ENCODE peak calls at places on chromosomes 6 and 20, in four cellular contexts. One of them, this sample, is unnamed.
A peak's percentile ranks its signal among the peaks of the same experiment; 100 is the strongest.

GRCh38 chr6:158503222-158503621 is 56.7 kb upstream of the TMEM181 start:
- DNase-seq in AG09309: no peak
- DNase-seq in activated CD4-positive, alpha-beta T cell treated with anti-CD3 and anti-CD28 coated beads, Interleukin-2, amount 10 ng/mL, durations not matched to agents 7 days and 5 days: no peak
- DNase-seq in MM.1S: no peak
- DNase-seq in this sample: no peak

GRCh38 chr6:85111481-85112001 is 338.3 kb upstream of the NT5E start:
- DNase-seq in AG09309: peak; percentile 81
- DNase-seq in activated CD4-positive, alpha-beta T cell treated with anti-CD3 and anti-CD28 coated beads, Interleukin-2, amount 10 ng/mL, durations not matched to agents 7 days and 5 days: no peak
- DNase-seq in MM.1S: no peak
- DNase-seq in this sample: no peak

GRCh38 chr6:37233541-37233940 is 24.0 kb upstream of the TBC1D22B start:
- DNase-seq in AG09309: no peak
- DNase-seq in activated CD4-positive, alpha-beta T cell treated with anti-CD3 and anti-CD28 coated beads, Interleukin-2, amount 10 ng/mL, durations not matched to agents 7 days and 5 days: no peak
- DNase-seq in MM.1S: no peak
- DNase-seq in this sample: no peak

GRCh38 chr20:57696401-57696961 is 13.3 kb downstream of the PMEPA1 start:
- DNase-seq in AG09309: no peak
- DNase-seq in activated CD4-positive, alpha-beta T cell treated with anti-CD3 and anti-CD28 coated beads, Interleukin-2, amount 10 ng/mL, durations not matched to agents 7 days and 5 days: no peak
- DNase-seq in MM.1S: no peak
- DNase-seq in this sample: no peak

GRCh38 chr6:53112871-53113270 is 35.8 kb downstream of the GCM1 start:
- DNase-seq in AG09309: no peak
- DNase-seq in activated CD4-positive, alpha-beta T cell treated with anti-CD3 and anti-CD28 coated beads, Interleukin-2, amount 10 ng/mL, durations not matched to agents 7 days and 5 days: no peak
- DNase-seq in MM.1S: no peak
- DNase-seq in this sample: no peak

GRCh38 chr6:151379933-151380847 is 11.2 kb downstream of the ZBTB2 start:
- DNase-seq in AG09309: no peak
- DNase-seq in activated CD4-positive, alpha-beta T cell treated with anti-CD3 and anti-CD28 coated beads, Interleukin-2, amount 10 ng/mL, durations not matched to agents 7 days and 5 days: peak; percentile 55
- DNase-seq in MM.1S: peak; percentile 37
- DNase-seq in this sample: no peak

GRCh38 chr20:4840831-4841230 is 119.1 kb downstream of the PRND start:
- DNase-seq in AG09309: no peak
- DNase-seq in activated CD4-positive, alpha-beta T cell treated with anti-CD3 and anti-CD28 coated beads, Interleukin-2, amount 10 ng/mL, durations not matched to agents 7 days and 5 days: no peak
- DNase-seq in MM.1S: no peak
- DNase-seq in this sample: no peak

GRCh38 chr6:31725502-31726350 is 2.6 kb downstream of the MPIG6B start:
- DNase-seq in AG09309: no peak
- DNase-seq in activated CD4-positive, alpha-beta T cell treated with anti-CD3 and anti-CD28 coated beads, Interleukin-2, amount 10 ng/mL, durations not matched to agents 7 days and 5 days: no peak
- DNase-seq in MM.1S: no peak
- DNase-seq in this sample: no peak

GRCh38 chr6:156828280-156828703 is 51.1 kb downstream of the ARID1B start:
- DNase-seq in AG09309: peak; percentile 52
- DNase-seq in activated CD4-positive, alpha-beta T cell treated with anti-CD3 and anti-CD28 coated beads, Interleukin-2, amount 10 ng/mL, durations not matched to agents 7 days and 5 days: no peak
- DNase-seq in MM.1S: no peak
- DNase-seq in this sample: no peak

GRCh38 chr6:148128014-148128730 is 214.5 kb upstream of the SASH1 start:
- DNase-seq in AG09309: peak; percentile 11
- DNase-seq in activated CD4-positive, alpha-beta T cell treated with anti-CD3 and anti-CD28 coated beads, Interleukin-2, amount 10 ng/mL, durations not matched to agents 7 days and 5 days: no peak
- DNase-seq in MM.1S: no peak
- DNase-seq in this sample: no peak

GRCh38 chr6:161984707-161985106 is 710.8 kb upstream of the AGPAT4 start:
- DNase-seq in AG09309: no peak
- DNase-seq in activated CD4-positive, alpha-beta T cell treated with anti-CD3 and anti-CD28 coated beads, Interleukin-2, amount 10 ng/mL, durations not matched to agents 7 days and 5 days: no peak
- DNase-seq in MM.1S: no peak
- DNase-seq in this sample: no peak

GRCh38 chr20:12827796-12828406 is 180.9 kb upstream of the SPTLC3 start:
- DNase-seq in AG09309: no peak
- DNase-seq in activated CD4-positive, alpha-beta T cell treated with anti-CD3 and anti-CD28 coated beads, Interleukin-2, amount 10 ng/mL, durations not matched to agents 7 days and 5 days: no peak
- DNase-seq in MM.1S: no peak
- DNase-seq in this sample: no peak

GRCh38 chr20:25033250-25033940 is 24.5 kb downstream of the ACSS1 start:
- DNase-seq in AG09309: no peak
- DNase-seq in activated CD4-positive, alpha-beta T cell treated with anti-CD3 and anti-CD28 coated beads, Interleukin-2, amount 10 ng/mL, durations not matched to agents 7 days and 5 days: no peak
- DNase-seq in MM.1S: no peak
- DNase-seq in this sample: no peak

GRCh38 chr20:18057106-18057993 is at the start of gene OVOL2:
- DNase-seq in AG09309: no peak
- DNase-seq in activated CD4-positive, alpha-beta T cell treated with anti-CD3 and anti-CD28 coated beads, Interleukin-2, amount 10 ng/mL, durations not matched to agents 7 days and 5 days: no peak
- DNase-seq in MM.1S: peak; percentile 48
- DNase-seq in this sample: no peak

GRCh38 chr6:136784910-136785746 is 7.1 kb downstream of the MAP3K5 start:
- DNase-seq in AG09309: no peak
- DNase-seq in activated CD4-positive, alpha-beta T cell treated with anti-CD3 and anti-CD28 coated beads, Interleukin-2, amount 10 ng/mL, durations not matched to agents 7 days and 5 days: peak; percentile 46
- DNase-seq in MM.1S: no peak
- DNase-seq in this sample: no peak

GRCh38 chr6:3318226-3318625 is 59.5 kb downstream of the PSMG4 start:
- DNase-seq in AG09309: no peak
- DNase-seq in activated CD4-positive, alpha-beta T cell treated with anti-CD3 and anti-CD28 coated beads, Interleukin-2, amount 10 ng/mL, durations not matched to agents 7 days and 5 days: peak; percentile 46
- DNase-seq in MM.1S: no peak
- DNase-seq in this sample: peak; percentile 65

GRCh38 chr20:6519556-6519955 is 247.9 kb upstream of the BMP2 start:
- DNase-seq in AG09309: no peak
- DNase-seq in activated CD4-positive, alpha-beta T cell treated with anti-CD3 and anti-CD28 coated beads, Interleukin-2, amount 10 ng/mL, durations not matched to agents 7 days and 5 days: no peak
- DNase-seq in MM.1S: no peak
- DNase-seq in this sample: no peak

GRCh38 chr6:128053109-128053508 is 152.3 kb upstream of the THEMIS start:
- DNase-seq in AG09309: no peak
- DNase-seq in activated CD4-positive, alpha-beta T cell treated with anti-CD3 and anti-CD28 coated beads, Interleukin-2, amount 10 ng/mL, durations not matched to agents 7 days and 5 days: no peak
- DNase-seq in MM.1S: no peak
- DNase-seq in this sample: no peak

GRCh38 chr6:87366428-87366827 is 21.8 kb downstream of the C6orf163 start:
- DNase-seq in AG09309: no peak
- DNase-seq in activated CD4-positive, alpha-beta T cell treated with anti-CD3 and anti-CD28 coated beads, Interleukin-2, amount 10 ng/mL, durations not matched to agents 7 days and 5 days: no peak
- DNase-seq in MM.1S: no peak
- DNase-seq in this sample: no peak

GRCh38 chr6:14079971-14080370 is 37.6 kb upstream of the CD83 start:
- DNase-seq in AG09309: no peak
- DNase-seq in activated CD4-positive, alpha-beta T cell treated with anti-CD3 and anti-CD28 coated beads, Interleukin-2, amount 10 ng/mL, durations not matched to agents 7 days and 5 days: no peak
- DNase-seq in MM.1S: no peak
- DNase-seq in this sample: no peak

GRCh38 chr6:132498638-132499037 is 14.3 kb downstream of the STX7 start:
- DNase-seq in AG09309: no peak
- DNase-seq in activated CD4-positive, alpha-beta T cell treated with anti-CD3 and anti-CD28 coated beads, Interleukin-2, amount 10 ng/mL, durations not matched to agents 7 days and 5 days: no peak
- DNase-seq in MM.1S: no peak
- DNase-seq in this sample: no peak

GRCh38 chr6:170291271-170292110 is 613 bp upstream of the DLL1 start:
- DNase-seq in AG09309: no peak
- DNase-seq in activated CD4-positive, alpha-beta T cell treated with anti-CD3 and anti-CD28 coated beads, Interleukin-2, amount 10 ng/mL, durations not matched to agents 7 days and 5 days: peak; percentile 48
- DNase-seq in MM.1S: no peak
- DNase-seq in this sample: peak; percentile 47

GRCh38 chr20:16444056-16444777 is 129.0 kb downstream of the KIF16B start:
- DNase-seq in AG09309: peak; percentile 10
- DNase-seq in activated CD4-positive, alpha-beta T cell treated with anti-CD3 and anti-CD28 coated beads, Interleukin-2, amount 10 ng/mL, durations not matched to agents 7 days and 5 days: no peak
- DNase-seq in MM.1S: no peak
- DNase-seq in this sample: no peak

GRCh38 chr6:117533775-117534174 is 51.3 kb downstream of the DCBLD1 start:
- DNase-seq in AG09309: no peak
- DNase-seq in activated CD4-positive, alpha-beta T cell treated with anti-CD3 and anti-CD28 coated beads, Interleukin-2, amount 10 ng/mL, durations not matched to agents 7 days and 5 days: no peak
- DNase-seq in MM.1S: no peak
- DNase-seq in this sample: no peak

GRCh38 chr6:16949696-16950095 is 152.2 kb upstream of the STMND1 start:
- DNase-seq in AG09309: peak; percentile 63
- DNase-seq in activated CD4-positive, alpha-beta T cell treated with anti-CD3 and anti-CD28 coated beads, Interleukin-2, amount 10 ng/mL, durations not matched to agents 7 days and 5 days: no peak
- DNase-seq in MM.1S: no peak
- DNase-seq in this sample: no peak

GRCh38 chr20:48453477-48454093 is 374.2 kb downstream of the PREX1 start:
- DNase-seq in AG09309: no peak
- DNase-seq in activated CD4-positive, alpha-beta T cell treated with anti-CD3 and anti-CD28 coated beads, Interleukin-2, amount 10 ng/mL, durations not matched to agents 7 days and 5 days: no peak
- DNase-seq in MM.1S: no peak
- DNase-seq in this sample: no peak

GRCh38 chr20:25279403-25279802 is 31.5 kb downstream of the PYGB start:
- DNase-seq in AG09309: no peak
- DNase-seq in activated CD4-positive, alpha-beta T cell treated with anti-CD3 and anti-CD28 coated beads, Interleukin-2, amount 10 ng/mL, durations not matched to agents 7 days and 5 days: no peak
- DNase-seq in MM.1S: no peak
- DNase-seq in this sample: no peak

GRCh38 chr6:27474172-27474465 is 1.2 kb upstream of the ZNF184 start:
- DNase-seq in AG09309: no peak
- DNase-seq in activated CD4-positive, alpha-beta T cell treated with anti-CD3 and anti-CD28 coated beads, Interleukin-2, amount 10 ng/mL, durations not matched to agents 7 days and 5 days: no peak
- DNase-seq in MM.1S: no peak
- DNase-seq in this sample: no peak